ENCODE peak calls at places on chromosomes 3 and 15, in five cellular contexts. G is amniotic stem cell; K is activated naive CD4-positive, alpha-beta T cell treated with Interleukin-2 at 50 U/mL for 16 hours; F is HepG2; I is nephron progenitor cell. C is an unnamed sample.

GRCh38 chr3:122810706-122811105 is 15.8 kb downstream of the SLC49A4 start:
- DNase-seq in G (no peak), K (no peak), F (no peak), I (no peak), C (no peak)

GRCh38 chr3:194364652-194365434 is 4.7 kb downstream of the LRRC15 start:
- DNase-seq in G (no peak), K (no peak), F (no peak), I (peak), C (peak)

GRCh38 chr3:117485841-117486240 is 776.3 kb downstream of the TUSC7 start:
- DNase-seq in G (no peak), K (no peak), F (no peak), I (no peak), C (no peak)

GRCh38 chr15:67839358-67839928 is 402 bp downstream of the RNU6-1 start:
- DNase-seq in G (no peak), K (peak), F (peak), I (no peak), C (peak)

GRCh38 chr3:176759815-176760506 is 437.3 kb downstream of the TBL1XR1 start:
- DNase-seq in G (no peak), K (no peak), F (no peak), I (no peak), C (no peak)

GRCh38 chr3:133835418-133835743 is 29.8 kb downstream of the SRPRB start:
- DNase-seq in G (no peak), K (no peak), F (no peak), I (no peak), C (no peak)

GRCh38 chr15:94503293-94503692 is 271.9 kb downstream of the MCTP2 start:
- DNase-seq in G (no peak), K (no peak), F (no peak), I (no peak), C (no peak)

GRCh38 chr3:172522871-172523818 is at the start of gene TNFSF10:
- DNase-seq in G (no peak), K (peak), F (peak), I (no peak), C (no peak)

GRCh38 chr3:195893121-195893449 is 15.3 kb downstream of the TNK2 start:
- DNase-seq in G (no peak), K (no peak), F (no peak), I (no peak), C (no peak)

GRCh38 chr15:101276501-101277037 is 716 bp downstream of the SELENOS start:
- DNase-seq in G (no peak), K (peak), F (no peak), I (no peak), C (no peak)

GRCh38 chr3:129950318-129951046 is 24.0 kb upstream of the TRH start:
- DNase-seq in G (no peak), K (no peak), F (no peak), I (no peak), C (no peak)

GRCh38 chr15:99550077-99550476 is 15.7 kb upstream of the MEF2A start:
- DNase-seq in G (no peak), K (no peak), F (no peak), I (no peak), C (no peak)

GRCh38 chr15:79595995-79596622 is 164.0 kb downstream of the MINAR1 start:
- DNase-seq in G (peak), K (peak), F (peak), I (peak), C (peak)